ENCODE peak calls at places on chromosomes 16 and 17, in nine cellular contexts. M is GM23248; Y is PC-9; S is tibial artery; O is CD8-positive, alpha-beta T cell; G is heart right ventricle; W is GM23338; H is HL-60; E is endothelial cell of umbilical vein. L is an unnamed sample.

GRCh38 chr16:84670063-84670462 is 21.8 kb downstream of the KLHL36 start:
- DNase-seq in O (no peak), M (no peak), G (no peak), S (no peak), Y (no peak), W (no peak), E (no peak), H (no peak), L (no peak)

GRCh38 chr17:75683467-75684041 is 16.4 kb downstream of the SAP30BP start:
- DNase-seq in O (no peak), S (no peak), G (no peak), W (no peak), M (peak; percentile 96), H (no peak), E (no peak), Y (peak; percentile 86), L (peak; percentile 98)

GRCh38 chr17:1134634-1135324 is 45.0 kb downstream of the ABR start:
- DNase-seq in M (peak; percentile 29), E (no peak), G (peak; percentile 70), H (no peak), W (no peak), S (peak; percentile 46), O (no peak), Y (no peak), L (no peak)

GRCh38 chr17:27413295-27413694 is 43.0 kb upstream of the KSR1 start:
- DNase-seq in W (no peak), E (no peak), Y (no peak), S (no peak), M (no peak), O (no peak), H (no peak), G (no peak), L (no peak)

GRCh38 chr16:68921654-68922053 is 78.3 kb downstream of the TANGO6 start:
- DNase-seq in G (no peak), E (no peak), W (no peak), H (no peak), O (no peak), Y (peak; percentile 97), S (no peak), M (no peak), L (peak; percentile 86)

GRCh38 chr17:27087935-27088766 is 205.8 kb upstream of the WSB1 start:
- DNase-seq in S (no peak), M (no peak), O (no peak), Y (no peak), E (no peak), H (no peak), W (no peak), G (no peak), L (no peak)

GRCh38 chr17:20156196-20157077 is 147.3 kb downstream of the SPECC1 start:
- DNase-seq in Y (peak; percentile 81), H (no peak), M (peak; percentile 47), G (peak; percentile 28), S (no peak), W (peak; percentile 84), E (peak; percentile 11), O (no peak), L (peak; percentile 83)

GRCh38 chr16:80319181-80319580 is 221.6 kb upstream of the DYNLRB2 start:
- DNase-seq in G (no peak), S (no peak), H (no peak), M (no peak), E (no peak), W (peak; percentile 42), Y (no peak), O (no peak), L (no peak)

GRCh38 chr17:80791758-80792284 is 199.8 kb upstream of the CHMP6 start:
- DNase-seq in E (peak; percentile 98), Y (peak; percentile 88), W (no peak), O (no peak), M (peak; percentile 97), G (no peak), S (peak; percentile 93), H (no peak), L (peak; percentile 63)

GRCh38 chr17:82285141-82285540 is 11.6 kb upstream of the CSNK1D start:
- DNase-seq in H (no peak), S (no peak), O (no peak), Y (no peak), E (peak; percentile 39), W (no peak), M (no peak), G (no peak), L (no peak)

GRCh38 chr16:64428463-64428862 is 693.4 kb downstream of the CDH11 start:
- DNase-seq in S (no peak), M (peak; percentile 62), Y (no peak), E (peak; percentile 82), O (no peak), H (no peak), G (no peak), W (no peak), L (no peak)

GRCh38 chr16:82470506-82471196 is 156.1 kb upstream of the CDH13 start:
- DNase-seq in M (no peak), W (no peak), O (no peak), E (no peak), H (no peak), Y (no peak), S (no peak), G (no peak), L (peak; percentile 66)

GRCh38 chr16:870856-871561 is 70.5 kb upstream of the GNG13 start:
- DNase-seq in S (no peak), Y (no peak), E (no peak), W (no peak), H (no peak), M (no peak), G (peak; percentile 0), O (no peak), L (no peak)

GRCh38 chr17:47905221-47905733 is 9.2 kb downstream of the SP2 start:
- DNase-seq in E (peak; percentile 77), G (peak; percentile 66), H (no peak), W (no peak), O (no peak), Y (no peak), S (peak; percentile 81), M (peak; percentile 83), L (no peak)

GRCh38 chr17:81558941-81559806 is 7.0 kb upstream of the FAAP100 start:
- DNase-seq in G (peak; percentile 47), E (no peak), H (peak; percentile 51), M (no peak), S (no peak), O (no peak), W (peak; percentile 61), Y (no peak), L (no peak)

GRCh38 chr16:70681382-70682238 is 4.2 kb downstream of the MTSS2 start:
- DNase-seq in M (no peak), H (no peak), Y (no peak), O (no peak), W (no peak), S (no peak), E (no peak), G (peak; percentile 20), L (no peak)

GRCh38 chr17:81740395-81740961 is 28.4 kb downstream of the SLC25A10 start:
- DNase-seq in G (no peak), O (no peak), M (no peak), W (no peak), H (no peak), Y (no peak), S (no peak), E (peak; percentile 58), L (no peak)

GRCh38 chr16:81863630-81864352 is 84.7 kb downstream of the PLCG2 start:
- DNase-seq in S (no peak), E (no peak), O (no peak), Y (no peak), G (no peak), H (no peak), M (no peak), W (peak; percentile 58), L (peak; percentile 47)

GRCh38 chr17:73139296-73139695 is 25.5 kb upstream of the SSTR2 start:
- DNase-seq in G (no peak), O (no peak), S (no peak), M (no peak), H (no peak), W (no peak), Y (no peak), E (no peak), L (no peak)
- H3K27ac ChIP-seq in G (no peak overlapping the region), O (no peak overlapping the region), S (no peak overlapping the region), M (no peak overlapping the region), H (no peak overlapping the region), W (no peak overlapping the region), Y (no peak overlapping the region), E (no peak overlapping the region), L (no peak overlapping the region)

GRCh38 chr16:11604783-11605563 is 18.3 kb upstream of the LITAF start:
- DNase-seq in M (peak; percentile 76), Y (no peak), O (no peak), E (peak; percentile 9), G (peak; percentile 57), H (no peak), S (peak; percentile 42), W (no peak), L (no peak)
- H3K27ac ChIP-seq in M (no peak overlapping the region), Y (no peak overlapping the region), O (no peak overlapping the region), E (no peak overlapping the region), G (peak overlapping the region; percentile 77), H (no peak overlapping the region), S (peak overlapping the region; percentile 3), W (no peak overlapping the region), L (no peak overlapping the region)

DNA sequence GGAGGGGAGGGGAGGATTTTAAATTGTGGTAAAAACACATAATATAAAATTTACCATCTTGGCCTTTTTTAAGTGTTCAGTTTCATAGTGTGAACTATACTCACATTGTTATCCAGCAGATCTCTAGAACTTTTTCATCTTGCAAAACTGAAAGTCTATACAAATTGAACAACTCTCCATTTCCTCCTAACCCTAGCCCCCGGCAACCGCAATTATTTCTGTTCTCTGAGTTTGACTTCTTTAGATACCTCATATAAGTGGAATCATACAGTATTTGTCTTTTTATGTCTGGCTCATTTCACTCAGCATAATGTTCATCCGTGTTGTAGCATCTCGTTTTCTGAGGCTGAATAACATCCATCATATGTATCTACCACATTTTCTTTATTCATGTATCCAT is 30.0 kb upstream of the MRTFB start:
- DNase-seq in S (no peak), H (no peak), W (no peak), E (peak; percentile 26), Y (no peak), M (no peak), G (no peak), O (no peak), L (no peak)
- H3K27ac ChIP-seq in S (no peak overlapping the region), H (no peak overlapping the region), W (no peak overlapping the region), E (no peak overlapping the region), Y (no peak overlapping the region), M (no peak overlapping the region), G (no peak overlapping the region), O (no peak overlapping the region), L (no peak overlapping the region)

GRCh38 chr17:50922107-50922506 is 56.0 kb upstream of the TOB1 start:
- DNase-seq in H (no peak), M (peak; percentile 21), G (no peak), W (no peak), E (no peak), O (no peak), Y (peak; percentile 81), S (no peak), L (no peak)

GRCh38 chr17:50923611-50924010 is 57.5 kb upstream of the TOB1 start:
- DNase-seq in Y (no peak), H (no peak), W (no peak), M (no peak), E (no peak), S (no peak), G (no peak), O (no peak), L (no peak)

GRCh38 chr17:50924300-50924699 is 58.1 kb upstream of the TOB1 start:
- DNase-seq in M (no peak), E (no peak), Y (no peak), O (no peak), H (no peak), G (no peak), W (no peak), S (no peak), L (no peak)

GRCh38 chr17:50920891-50921595 is 54.9 kb upstream of the TOB1 start:
- DNase-seq in Y (no peak), G (no peak), W (no peak), S (no peak), O (no peak), M (no peak), E (no peak), H (no peak), L (peak; percentile 80)

GRCh38 chr17:50922739-50923405 is 56.7 kb upstream of the TOB1 start:
- DNase-seq in Y (no peak), M (no peak), H (no peak), S (no peak), G (no peak), O (no peak), W (no peak), E (no peak), L (peak; percentile 98)
- H3K27ac ChIP-seq in Y (no peak overlapping the region), M (no peak overlapping the region), H (no peak overlapping the region), S (no peak overlapping the region), G (peak overlapping the region; percentile 61), O (no peak overlapping the region), W (no peak overlapping the region), E (no peak overlapping the region), L (peak overlapping the region; percentile 60)

L was measured in small intestine.